ENCODE peak calls at places on chromosomes 4 and X, in four cellular contexts. One of them, this sample, is unnamed. For H3K36me3, the result is how much of the 10 kb centered on the place peaks cover.

GRCh38 chrX:9765737-9766098 is at the start of gene GPR143:
- DNase-seq in tibial nerve: no peak
- DNase-seq in sigmoid colon: no peak
- DNase-seq in stomach: no peak
- DNase-seq in this sample: no peak

GRCh38 chrX:98289726-98290125 is 1406.0 kb downstream of the RPA4 start:
- DNase-seq in sigmoid colon: no peak
- DNase-seq in tibial nerve: no peak
- DNase-seq in stomach: no peak
- DNase-seq in this sample: no peak

GRCh38 chr4:38861791-38862190 is 5.2 kb upstream of the TLR6 start:
- DNase-seq in stomach: no peak
- DNase-seq in tibial nerve: no peak
- DNase-seq in sigmoid colon: no peak
- DNase-seq in this sample: no peak

GRCh38 chrX:31499120-31499519 is 427.3 kb upstream of the FTHL17 start:
- DNase-seq in tibial nerve: no peak
- DNase-seq in stomach: no peak
- DNase-seq in sigmoid colon: no peak
- DNase-seq in this sample: no peak

GRCh38 chrX:105635794-105636193 is 186.5 kb upstream of the NRK start:
- DNase-seq in stomach: no peak
- DNase-seq in sigmoid colon: no peak
- DNase-seq in tibial nerve: no peak
- DNase-seq in this sample: no peak

GRCh38 chr4:151541438-151542071 is 132.6 kb downstream of the FHIP1A start:
- DNase-seq in tibial nerve: no peak
- DNase-seq in sigmoid colon: no peak
- DNase-seq in stomach: no peak
- DNase-seq in this sample: no peak

GRCh38 chrX:95509474-95509873 is 1175.2 kb upstream of the DIAPH2 start:
- DNase-seq in tibial nerve: no peak
- DNase-seq in sigmoid colon: no peak
- DNase-seq in stomach: no peak
- DNase-seq in this sample: no peak

GRCh38 chr4:114384629-114385028 is 214.0 kb upstream of the UGT8 start:
- DNase-seq in tibial nerve: no peak
- DNase-seq in stomach: no peak
- DNase-seq in sigmoid colon: no peak
- DNase-seq in this sample: no peak

GRCh38 chr4:86775061-86775460 is 74.1 kb downstream of the SLC10A6 start:
- DNase-seq in stomach: no peak
- DNase-seq in sigmoid colon: no peak
- DNase-seq in tibial nerve: no peak
- DNase-seq in this sample: no peak
- H3K36me3 ChIP-seq in stomach: under half
- H3K36me3 ChIP-seq in sigmoid colon: under half
- H3K36me3 ChIP-seq in tibial nerve: under half
- H3K36me3 ChIP-seq in this sample: under half

DNA sequence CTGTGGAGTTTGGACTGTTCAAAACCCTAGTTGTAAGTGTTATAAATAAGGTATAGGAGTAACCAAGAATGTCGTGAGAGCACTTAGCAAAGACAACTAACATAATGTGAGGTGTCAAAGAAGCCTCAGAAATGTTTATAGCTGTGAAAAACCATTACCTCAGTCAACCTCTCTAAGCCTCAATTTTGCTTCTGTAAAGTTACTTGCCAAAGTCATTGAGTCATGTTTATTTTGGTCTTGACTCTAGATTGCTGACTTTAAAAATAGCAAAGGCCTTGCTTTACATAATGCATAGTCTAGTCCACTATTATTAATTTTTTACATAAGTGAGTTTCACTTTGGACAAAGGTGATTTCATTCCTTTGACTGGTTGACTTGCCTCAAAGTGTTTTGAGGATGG is 257.6 kb upstream of the CXXC4 start:
- DNase-seq in sigmoid colon: no peak
- DNase-seq in stomach: no peak
- DNase-seq in tibial nerve: no peak
- DNase-seq in this sample: no peak
- TF ChIP-seq CTCF in sigmoid colon: no peak
- TF ChIP-seq CTCF in stomach: no peak
- TF ChIP-seq CTCF in tibial nerve: no peak
- TF ChIP-seq CTCF in this sample: no peak

GRCh38 chrX:153776611-153777045 is 4.2 kb upstream of the SRPK3 start:
- DNase-seq in tibial nerve: no peak
- DNase-seq in sigmoid colon: peak
- DNase-seq in stomach: no peak
- DNase-seq in this sample: no peak
- H3K36me3 ChIP-seq in tibial nerve: under half
- H3K36me3 ChIP-seq in sigmoid colon: under half
- H3K36me3 ChIP-seq in stomach: under half
- H3K36me3 ChIP-seq in this sample: under half

DNA sequence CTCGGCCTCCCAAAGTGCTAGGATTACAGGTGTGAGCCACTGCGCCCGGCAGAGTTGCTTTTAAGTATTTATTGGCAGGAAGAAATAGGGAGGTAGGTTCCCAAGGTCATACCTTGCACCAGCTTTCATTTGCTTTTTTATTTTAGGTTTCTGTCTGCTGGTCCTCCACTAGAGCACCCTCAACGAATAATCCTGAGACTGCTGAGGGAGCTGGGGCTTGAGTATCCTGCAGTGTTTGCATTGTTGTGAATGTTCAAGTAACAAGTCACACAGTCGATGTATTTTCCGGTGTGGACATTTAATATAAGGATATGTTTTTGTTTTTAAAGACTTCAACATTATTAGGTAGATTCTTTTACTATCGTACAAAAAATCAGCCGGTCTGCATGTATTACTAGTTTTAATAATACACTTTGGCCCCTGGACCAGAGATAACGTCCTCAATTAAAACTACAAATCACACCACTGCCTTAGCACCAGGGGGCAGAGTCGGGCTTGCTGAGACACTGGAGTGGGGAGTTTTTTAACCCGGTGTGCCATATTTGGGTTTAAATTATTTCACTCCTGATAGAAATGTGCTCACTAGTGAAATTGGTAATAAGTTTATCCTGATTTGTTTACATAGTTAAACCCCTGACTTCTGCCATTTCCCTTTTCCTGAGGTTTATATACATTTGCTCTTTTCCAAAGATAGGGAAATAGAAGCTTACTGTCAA is 11.6 kb downstream of the SMIM20 start:
- DNase-seq in tibial nerve: peak
- DNase-seq in sigmoid colon: no peak
- DNase-seq in stomach: peak
- DNase-seq in this sample: peak
- TF ChIP-seq CTCF in tibial nerve: peak
- TF ChIP-seq CTCF in sigmoid colon: no peak
- TF ChIP-seq CTCF in stomach: no peak
- TF ChIP-seq CTCF in this sample: peak

GRCh38 chrX:134931550-134931949 is 59.2 kb upstream of the SMIM10 start:
- DNase-seq in stomach: no peak
- DNase-seq in sigmoid colon: no peak
- DNase-seq in tibial nerve: no peak
- DNase-seq in this sample: no peak

GRCh38 chrX:134932528-134933217 is 58.1 kb upstream of the SMIM10 start:
- DNase-seq in stomach: no peak
- DNase-seq in sigmoid colon: no peak
- DNase-seq in tibial nerve: no peak
- DNase-seq in this sample: no peak

GRCh38 chrX:134929813-134930212 is 61.0 kb upstream of the SMIM10 start:
- DNase-seq in sigmoid colon: no peak
- DNase-seq in stomach: no peak
- DNase-seq in tibial nerve: no peak
- DNase-seq in this sample: no peak

GRCh38 chrX:134933248-134933647 is 57.5 kb upstream of the SMIM10 start:
- DNase-seq in stomach: no peak
- DNase-seq in sigmoid colon: no peak
- DNase-seq in tibial nerve: no peak
- DNase-seq in this sample: no peak

GRCh38 chrX:134930501-134930900 is 60.3 kb upstream of the SMIM10 start:
- DNase-seq in stomach: no peak
- DNase-seq in tibial nerve: no peak
- DNase-seq in sigmoid colon: no peak
- DNase-seq in this sample: no peak
- H3K36me3 ChIP-seq in stomach: under half
- H3K36me3 ChIP-seq in tibial nerve: under half
- H3K36me3 ChIP-seq in sigmoid colon: under half
- H3K36me3 ChIP-seq in this sample: under half

DNA sequence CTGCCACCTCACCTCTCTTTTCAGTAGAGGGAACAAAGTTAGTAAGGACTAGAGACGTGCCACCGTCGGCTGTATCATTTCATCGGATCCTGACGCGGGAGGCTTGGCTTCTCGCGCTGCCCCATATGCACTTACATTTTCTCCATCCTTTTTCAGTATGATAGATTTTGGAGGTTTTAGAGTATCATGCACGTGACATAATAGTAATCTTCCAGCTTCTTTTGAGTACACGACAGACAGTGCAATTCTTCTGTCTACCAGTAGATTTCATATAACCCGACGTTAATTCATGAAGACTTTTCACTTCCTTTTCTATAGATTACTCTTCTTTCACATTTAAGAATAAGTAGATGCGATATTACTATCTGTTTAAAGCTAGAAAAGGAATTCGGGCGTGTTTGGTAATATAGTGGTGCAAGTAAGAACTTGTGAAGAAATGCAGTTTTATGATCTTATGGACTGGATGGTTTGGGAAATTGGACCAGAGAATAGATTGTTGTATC is 995 bp downstream of the CDS1 start:
- DNase-seq in tibial nerve: no peak
- DNase-seq in stomach: no peak
- DNase-seq in sigmoid colon: no peak
- DNase-seq in this sample: no peak
- TF ChIP-seq CTCF in tibial nerve: no peak
- TF ChIP-seq CTCF in stomach: no peak
- TF ChIP-seq CTCF in sigmoid colon: no peak
- TF ChIP-seq CTCF in this sample: no peak

DNA sequence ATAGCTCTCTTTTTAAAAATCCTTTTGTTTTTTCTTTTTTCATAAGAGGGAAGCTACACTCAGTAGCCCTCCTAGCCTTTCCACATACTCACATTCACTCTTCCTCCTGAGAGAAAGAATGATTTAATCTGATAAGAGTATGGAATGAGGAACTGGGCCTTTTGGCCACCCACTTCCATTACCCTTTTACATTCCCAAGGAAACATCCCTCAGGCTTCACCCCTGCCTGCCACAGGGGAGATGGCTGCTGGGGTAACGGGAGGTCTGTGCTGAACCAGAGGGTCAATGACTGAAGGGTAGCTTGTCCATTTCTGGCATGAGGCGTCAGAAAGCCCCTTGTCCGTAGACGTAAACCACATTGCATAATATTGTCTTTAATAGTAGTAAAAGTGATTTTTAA is 67.2 kb upstream of the CCSER1 start:
- DNase-seq in tibial nerve: no peak
- DNase-seq in sigmoid colon: no peak
- DNase-seq in stomach: no peak
- DNase-seq in this sample: no peak
- H3K36me3 ChIP-seq in tibial nerve: under half
- H3K36me3 ChIP-seq in sigmoid colon: under half
- H3K36me3 ChIP-seq in stomach: under half
- H3K36me3 ChIP-seq in this sample: under half

GRCh38 chr4:57131849-57132745 is 21.9 kb upstream of the IGFBP7 start:
- DNase-seq in stomach: no peak
- DNase-seq in tibial nerve: no peak
- DNase-seq in sigmoid colon: no peak
- DNase-seq in this sample: no peak
- TF ChIP-seq CTCF in stomach: no peak
- TF ChIP-seq CTCF in tibial nerve: no peak
- TF ChIP-seq CTCF in sigmoid colon: no peak
- TF ChIP-seq CTCF in this sample: no peak

DNA sequence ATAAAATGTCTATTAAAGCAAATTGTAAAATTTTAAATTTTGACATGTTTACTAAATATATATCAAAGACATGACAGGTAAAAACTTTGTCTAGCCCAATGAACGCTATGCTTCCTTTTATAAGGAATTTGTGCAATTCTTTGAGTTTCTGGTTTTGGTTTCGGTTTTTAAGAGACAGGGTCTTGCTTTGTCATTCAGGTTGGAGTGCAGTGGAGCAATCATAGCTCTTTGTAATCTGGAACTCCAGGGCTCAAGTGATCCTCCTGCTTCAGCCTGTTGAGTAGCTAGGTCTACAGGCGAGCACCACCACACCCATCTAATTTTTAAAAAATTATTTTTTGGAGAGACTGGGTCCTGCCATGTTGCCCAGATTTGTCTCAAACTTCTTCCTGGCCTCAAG is 60.7 kb downstream of the BLTP1 start:
- DNase-seq in tibial nerve: no peak
- DNase-seq in sigmoid colon: no peak
- DNase-seq in stomach: no peak
- DNase-seq in this sample: no peak
- H3K36me3 ChIP-seq in tibial nerve: under half
- H3K36me3 ChIP-seq in sigmoid colon: under half
- H3K36me3 ChIP-seq in stomach: half or more
- H3K36me3 ChIP-seq in this sample: under half

DNA sequence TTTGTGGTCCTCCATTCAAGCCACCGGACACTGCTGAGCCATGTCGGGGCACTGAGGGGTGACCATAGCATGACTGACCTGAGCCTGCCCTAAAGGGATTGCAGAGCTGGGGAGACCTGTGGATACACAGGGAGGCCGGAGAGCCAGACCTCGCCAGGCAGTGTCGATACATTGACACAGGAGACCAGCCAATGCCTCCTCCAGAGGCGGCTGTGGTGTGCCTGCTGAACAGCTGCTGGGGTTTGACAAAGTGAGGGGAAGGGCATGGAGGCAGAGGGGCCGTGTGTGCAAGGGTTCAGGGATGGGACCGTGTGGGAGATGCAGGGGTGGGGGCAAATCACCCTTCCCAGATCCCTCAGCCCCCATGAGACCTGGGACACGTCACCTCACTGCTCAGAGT is 48.0 kb downstream of the PPP2R2C start:
- DNase-seq in tibial nerve: no peak
- DNase-seq in sigmoid colon: no peak
- DNase-seq in stomach: no peak
- DNase-seq in this sample: no peak
- TF ChIP-seq CTCF in tibial nerve: no peak
- TF ChIP-seq CTCF in sigmoid colon: no peak
- TF ChIP-seq CTCF in stomach: no peak
- TF ChIP-seq CTCF in this sample: no peak